ENCODE peak calls at places on chromosomes 12 and 14, in nine cellular contexts. B is BJ, W is astrocyte of the spinal cord, C is A673, Q is PC-9, G is WTC11, N is AG10803, K is cardiac fibroblast, P is brain microvascular endothelial cell. T is an unnamed sample.

GRCh38 chr12:53078425-53079225 is 565 bp downstream of the SPRYD3 start:
- DNase-seq in P (no peak), W (no peak), Q (no peak), C (peak; percentile 35), K (no peak), N (peak; percentile 51), B (no peak), G (no peak), T (peak; percentile 50)

GRCh38 chr14:89138846-89139245 is 278.2 kb downstream of the FOXN3 start:
- DNase-seq in G (no peak), P (no peak), Q (no peak), N (no peak), W (peak; percentile 32), B (no peak), K (no peak), C (no peak), T (no peak)

GRCh38 chr12:1328385-1328784 is 266.0 kb downstream of the FBXL14 start:
- DNase-seq in K (no peak), N (no peak), P (no peak), B (no peak), C (no peak), Q (no peak), G (no peak), W (no peak), T (no peak)

GRCh38 chr12:105257321-105257728 is 21.4 kb upstream of the APPL2 start:
- DNase-seq in G (no peak), N (peak; percentile 97), B (peak; percentile 86), P (peak; percentile 72), K (peak; percentile 41), Q (peak; percentile 29), C (no peak), W (peak; percentile 87), T (peak; percentile 95)

GRCh38 chr12:124844411-124845397 is 19.0 kb downstream of the SCARB1 start:
- DNase-seq in B (no peak), W (no peak), N (no peak), C (no peak), P (no peak), Q (no peak), G (no peak), K (no peak), T (no peak)

GRCh38 chr14:31788340-31788739 is 227.1 kb downstream of the NUBPL start:
- DNase-seq in P (no peak), G (no peak), K (no peak), Q (no peak), C (no peak), W (no peak), N (no peak), B (no peak), T (no peak)

GRCh38 chr14:80996049-80996901 is 40.9 kb downstream of the TSHR start:
- DNase-seq in N (peak; percentile 84), B (peak; percentile 19), C (peak; percentile 81), Q (peak; percentile 65), W (peak; percentile 74), G (no peak), K (peak; percentile 88), P (peak; percentile 72), T (peak; percentile 92)

GRCh38 chr12:54017027-54017788 is 8.4 kb downstream of the HOXC8 start:
- DNase-seq in C (peak; percentile 77), P (no peak), G (no peak), B (no peak), W (no peak), Q (peak; percentile 52), K (no peak), N (no peak), T (peak; percentile 51)

GRCh38 chr12:32390572-32391219 is 8.7 kb upstream of the FGD4 start:
- DNase-seq in C (no peak), Q (peak; percentile 69), K (peak; percentile 33), G (peak; percentile 60), W (peak; percentile 7), N (no peak), P (peak; percentile 32), B (no peak), T (peak; percentile 33)

GRCh38 chr12:124867389-124867930 is 3.8 kb upstream of the SCARB1 start:
- DNase-seq in K (peak; percentile 65), W (peak; percentile 33), N (peak; percentile 29), G (no peak), Q (no peak), B (no peak), P (peak; percentile 58), C (no peak), T (peak; percentile 69)

GRCh38 chr14:91127411-91127810 is 13.5 kb downstream of the DGLUCY start:
- DNase-seq in G (no peak), P (no peak), C (no peak), B (no peak), Q (peak; percentile 93), K (no peak), N (no peak), W (no peak), T (no peak)

GRCh38 chr12:13339538-13339937 is 143.0 kb downstream of the EMP1 start:
- DNase-seq in W (no peak), C (no peak), G (no peak), N (peak; percentile 15), Q (peak; percentile 95), P (peak; percentile 7), B (no peak), K (no peak), T (peak; percentile 96)

GRCh38 chr12:117686911-117687377 is 281.8 kb downstream of the KSR2 start:
- DNase-seq in P (peak; percentile 34), N (peak; percentile 86), B (peak; percentile 81), G (no peak), Q (peak; percentile 65), C (peak; percentile 35), K (peak; percentile 2), W (peak; percentile 82), T (peak; percentile 87)

GRCh38 chr12:132571598-132571997 is 38.8 kb downstream of the LRCOL1 start:
- DNase-seq in P (no peak), C (no peak), N (no peak), W (no peak), K (no peak), Q (no peak), B (no peak), G (no peak), T (no peak)

GRCh38 chr12:125069616-125070015 is 4.4 kb downstream of the AACS start:
- DNase-seq in N (no peak), G (no peak), W (no peak), K (no peak), C (no peak), P (no peak), Q (no peak), B (no peak), T (no peak)

GRCh38 chr12:132559652-132560420 is 50.5 kb downstream of the LRCOL1 start:
- DNase-seq in W (peak; percentile 25), G (peak; percentile 53), B (no peak), K (peak; percentile 49), C (peak; percentile 83), P (no peak), N (peak; percentile 35), Q (no peak), T (peak; percentile 11)

GRCh38 chr14:105197274-105197673 is 16.2 kb upstream of the NUDT14 start:
- DNase-seq in K (peak; percentile 74), B (peak; percentile 40), G (no peak), C (no peak), P (no peak), N (peak; percentile 65), W (no peak), Q (peak; percentile 55), T (peak; percentile 39)

GRCh38 chr12:118102609-118103008 is 1.2 kb downstream of the VSIG10 start:
- DNase-seq in Q (no peak), N (no peak), W (no peak), P (no peak), C (no peak), K (no peak), B (no peak), G (no peak), T (no peak)

GRCh38 chr12:22409071-22409951 is 74.8 kb upstream of the ST8SIA1 start:
- DNase-seq in N (no peak), C (peak; percentile 13), Q (no peak), K (peak; percentile 1), W (peak; percentile 16), B (no peak), G (no peak), P (no peak), T (no peak)

GRCh38 chr12:70741266-70741665 is 104.0 kb upstream of the PTPRB start:
- DNase-seq in P (no peak), G (no peak), Q (no peak), W (no peak), K (no peak), N (no peak), C (peak; percentile 21), B (no peak), T (no peak)
- TF ChIP-seq CTCF in P (no peak), G (no peak), Q (no peak), W (no peak), K (no peak), N (no peak), C (no peak), B (no peak), T (no peak)

DNA sequence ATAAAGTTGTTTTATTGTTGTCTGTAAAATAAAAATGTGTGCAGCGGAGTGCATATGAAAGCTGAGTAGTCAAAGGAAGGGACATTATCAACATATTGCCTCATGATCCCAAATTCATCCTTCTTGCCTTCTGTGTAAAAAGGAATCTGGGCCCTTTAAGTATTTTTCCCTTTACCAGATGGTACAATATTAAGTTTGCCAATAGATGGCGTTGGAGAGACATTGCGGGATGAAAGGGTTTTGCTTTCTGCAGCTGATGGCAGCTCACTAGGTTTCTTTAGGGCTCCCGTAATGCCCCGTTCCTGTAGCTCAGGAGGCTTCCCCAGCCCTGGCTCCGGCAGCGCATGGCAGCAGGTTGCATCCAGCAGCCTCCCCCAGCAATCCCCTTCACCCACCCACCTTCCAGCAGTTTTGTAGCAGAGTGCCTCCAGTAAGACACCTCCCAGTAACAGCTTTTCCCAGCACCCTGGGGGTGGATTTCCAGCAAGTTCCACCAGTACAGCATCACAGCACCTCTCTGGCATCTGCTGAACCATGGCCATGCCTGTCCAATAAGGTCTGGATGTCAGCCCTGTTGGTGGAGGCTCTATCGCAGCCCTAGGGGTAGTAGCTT is 354.4 kb downstream of the MED13L start:
- DNase-seq in K (peak; percentile 12), G (no peak), N (no peak), C (peak; percentile 64), B (no peak), P (no peak), W (peak; percentile 7), Q (peak; percentile 46), T (peak; percentile 33)
- TF ChIP-seq CTCF in K (peak; percentile 39), G (no peak), N (peak; percentile 18), C (peak; percentile 51), B (no peak), P (peak; percentile 42), W (peak; percentile 28), Q (peak; percentile 70), T (peak; percentile 54)

GRCh38 chr14:67674139-67674479 is 323 bp downstream of the VTI1B start:
- DNase-seq in Q (peak; percentile 63), P (peak; percentile 28), B (no peak), K (peak; percentile 56), N (peak; percentile 52), G (peak; percentile 81), C (peak; percentile 85), W (peak; percentile 49), T (peak; percentile 40)
- TF ChIP-seq CTCF in Q (peak; percentile 55), P (peak; percentile 31), B (peak; percentile 44), K (no peak), N (peak; percentile 34), G (no peak), C (peak; percentile 18), W (peak; percentile 22), T (no peak)

DNA sequence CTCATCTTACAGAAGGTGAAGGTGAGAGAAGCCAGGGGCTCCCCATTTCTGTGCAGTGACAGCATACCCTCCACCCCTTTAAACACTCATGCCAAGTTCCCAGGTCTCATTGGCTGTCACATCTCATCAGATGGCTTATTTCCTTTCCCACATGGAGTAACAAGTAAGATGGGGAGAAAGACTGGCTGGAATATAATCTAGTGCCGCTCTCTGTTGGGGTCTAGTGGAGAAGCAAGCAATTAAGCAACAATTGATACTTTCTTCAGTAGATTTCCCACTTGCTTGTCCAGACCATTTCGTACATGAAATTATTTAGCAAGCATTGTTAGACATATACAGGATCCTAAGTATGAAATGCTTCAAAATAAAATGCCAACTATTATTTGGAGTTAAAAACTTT is 92.2 kb downstream of the SLC5A8 start:
- DNase-seq in Q (no peak), G (no peak), B (no peak), N (no peak), C (no peak), P (no peak), K (no peak), W (no peak), T (no peak)
- TF ChIP-seq CTCF in Q (no peak), G (no peak), B (no peak), N (no peak), C (no peak), P (no peak), K (no peak), W (no peak), T (no peak)